ENCODE peak calls at places on chromosome 3, in four cellular contexts. One of them, this sample, is unnamed.

GRCh38 chr3:72271215-72271614 is 486.3 kb upstream of the PROK2 start:
- DNase-seq in left colon: no peak
- DNase-seq in caudate nucleus: no peak
- DNase-seq in EL: no peak
- DNase-seq in this sample: no peak

GRCh38 chr3:160401301-160402095 is 2.0 kb downstream of the SMC4 start:
- DNase-seq in left colon: peak; percentile 28
- DNase-seq in caudate nucleus: no peak
- DNase-seq in EL: peak; percentile 76
- DNase-seq in this sample: no peak

GRCh38 chr3:52663098-52663497 is 22.6 kb downstream of the PBRM1 start:
- DNase-seq in left colon: no peak
- DNase-seq in EL: no peak
- DNase-seq in caudate nucleus: no peak
- DNase-seq in this sample: no peak

GRCh38 chr3:159936541-159936940 is 52.1 kb upstream of the IL12A start:
- DNase-seq in left colon: no peak
- DNase-seq in EL: peak; percentile 37
- DNase-seq in caudate nucleus: no peak
- DNase-seq in this sample: no peak

GRCh38 chr3:152909180-152909883 is 74.4 kb downstream of the P2RY1 start:
- DNase-seq in left colon: no peak
- DNase-seq in caudate nucleus: no peak
- DNase-seq in EL: no peak
- DNase-seq in this sample: no peak

GRCh38 chr3:77319711-77320110 is 279.8 kb downstream of the ROBO2 start:
- DNase-seq in left colon: no peak
- DNase-seq in caudate nucleus: no peak
- DNase-seq in EL: no peak
- DNase-seq in this sample: no peak

GRCh38 chr3:94303897-94304296 is 241.0 kb downstream of the NSUN3 start:
- DNase-seq in EL: peak; percentile 1
- DNase-seq in caudate nucleus: no peak
- DNase-seq in left colon: no peak
- DNase-seq in this sample: peak; percentile 30

GRCh38 chr3:123817413-123817812 is 66.7 kb downstream of the MYLK start:
- DNase-seq in caudate nucleus: no peak
- DNase-seq in EL: peak; percentile 28
- DNase-seq in left colon: no peak
- DNase-seq in this sample: no peak

GRCh38 chr3:48157950-48158376 is 30.3 kb downstream of the CDC25A start:
- DNase-seq in left colon: peak; percentile 61
- DNase-seq in caudate nucleus: peak; percentile 3
- DNase-seq in EL: peak; percentile 59
- DNase-seq in this sample: peak; percentile 11

GRCh38 chr3:56025316-56025715 is 443.0 kb downstream of the ERC2 start:
- DNase-seq in caudate nucleus: no peak
- DNase-seq in left colon: no peak
- DNase-seq in EL: no peak
- DNase-seq in this sample: no peak

GRCh38 chr3:107133891-107134290 is 243.3 kb upstream of the CCDC54 start:
- DNase-seq in left colon: no peak
- DNase-seq in EL: no peak
- DNase-seq in caudate nucleus: no peak
- DNase-seq in this sample: no peak

GRCh38 chr3:149152420-149152819 is 23.0 kb downstream of the HPS3 start:
- DNase-seq in caudate nucleus: no peak
- DNase-seq in EL: peak; percentile 21
- DNase-seq in left colon: no peak
- DNase-seq in this sample: no peak

GRCh38 chr3:25558796-25559195 is 105.9 kb downstream of the TOP2B start:
- DNase-seq in caudate nucleus: no peak
- DNase-seq in EL: peak; percentile 38
- DNase-seq in left colon: no peak
- DNase-seq in this sample: no peak

GRCh38 chr3:125644036-125645025 is 49.0 kb upstream of the OSBPL11 start:
- DNase-seq in caudate nucleus: no peak
- DNase-seq in left colon: no peak
- DNase-seq in EL: peak; percentile 5
- DNase-seq in this sample: no peak

GRCh38 chr3:128275316-128276150 is 122.3 kb downstream of the EEFSEC start:
- DNase-seq in caudate nucleus: no peak
- DNase-seq in EL: no peak
- DNase-seq in left colon: no peak
- DNase-seq in this sample: no peak

GRCh38 chr3:135927170-135927569 is 38.4 kb upstream of the PPP2R3A start:
- DNase-seq in left colon: no peak
- DNase-seq in EL: peak; percentile 92
- DNase-seq in caudate nucleus: no peak
- DNase-seq in this sample: no peak

GRCh38 chr3:10762116-10762515 is 53.9 kb upstream of the SLC6A11 start:
- DNase-seq in EL: no peak
- DNase-seq in left colon: no peak
- DNase-seq in caudate nucleus: no peak
- DNase-seq in this sample: no peak

GRCh38 chr3:100521439-100521845 is 29.0 kb downstream of the TMEM45A start:
- DNase-seq in caudate nucleus: no peak
- DNase-seq in EL: no peak
- DNase-seq in left colon: no peak
- DNase-seq in this sample: no peak

GRCh38 chr3:178676077-178676476 is 139.8 kb downstream of the KCNMB2 start:
- DNase-seq in caudate nucleus: no peak
- DNase-seq in left colon: no peak
- DNase-seq in EL: no peak
- DNase-seq in this sample: no peak

GRCh38 chr3:132352556-132353143 is 35.4 kb downstream of the ACP3 start:
- DNase-seq in left colon: peak; percentile 76
- DNase-seq in caudate nucleus: no peak
- DNase-seq in EL: peak; percentile 69
- DNase-seq in this sample: peak; percentile 35

GRCh38 chr3:48122504-48122903 is 65.7 kb downstream of the CDC25A start:
- DNase-seq in left colon: no peak
- DNase-seq in caudate nucleus: no peak
- DNase-seq in EL: no peak
- DNase-seq in this sample: no peak

GRCh38 chr3:25380222-25380739 is 47.8 kb upstream of the RARB start:
- DNase-seq in caudate nucleus: no peak
- DNase-seq in EL: peak; percentile 1
- DNase-seq in left colon: no peak
- DNase-seq in this sample: no peak

GRCh38 chr3:174907027-174907426 is 47.9 kb downstream of the NAALADL2 start:
- DNase-seq in EL: peak; percentile 8
- DNase-seq in left colon: no peak
- DNase-seq in caudate nucleus: no peak
- DNase-seq in this sample: no peak